ENCODE peak calls at places on chromosomes 5 and 9, in four cellular contexts. J is A549, G is pancreas, B is foreskin fibroblast. X is an unnamed sample.

GRCh38 chr5:36049949-36050348 is 16.7 kb downstream of the UGT3A2 start:
- DNase-seq in B (no peak), G (no peak), J (no peak), X (no peak)

GRCh38 chr9:129400971-129401622 is 219.8 kb downstream of the C9orf50 start:
- DNase-seq in J (no peak), B (no peak), G (no peak), X (no peak)

GRCh38 chr9:75096796-75097195 is 8.5 kb downstream of the OSTF1 start:
- DNase-seq in B (no peak), G (no peak), J (no peak), X (no peak)

GRCh38 chr5:160520609-160521391 is 99.1 kb downstream of the PTTG1 start:
- DNase-seq in J (no peak), G (no peak), B (no peak), X (no peak)

GRCh38 chr9:133054966-133055365 is 6.8 kb upstream of the CEL start:
- DNase-seq in G (peak), J (no peak), B (peak), X (no peak)

GRCh38 chr9:77946969-77947368 is 84.6 kb downstream of the GNAQ start:
- DNase-seq in J (no peak), G (peak), B (no peak), X (no peak)

GRCh38 chr5:149360262-149360661 is 2.4 kb downstream of the PCYOX1L start:
- DNase-seq in G (no peak), J (no peak), B (no peak), X (no peak)

GRCh38 chr9:99905833-99906402 is 536 bp upstream of the STX17 start:
- DNase-seq in J (no peak), B (peak), G (peak), X (no peak)

GRCh38 chr9:100669968-100670367 is 92.1 kb downstream of the CAVIN4 start:
- DNase-seq in G (no peak), B (no peak), J (no peak), X (no peak)

GRCh38 chr9:133873006-133873780 is 118.9 kb downstream of the VAV2 start:
- DNase-seq in B (peak), G (no peak), J (no peak), X (no peak)

GRCh38 chr5:3740546-3741371 is 145.1 kb downstream of the IRX1 start:
- DNase-seq in B (no peak), J (peak), G (no peak), X (no peak)

GRCh38 chr9:135525241-135526088 is 4.2 kb downstream of the LCN1 start:
- DNase-seq in J (no peak), G (no peak), B (no peak), X (peak)

GRCh38 chr9:109479822-109480221 is 18.3 kb downstream of the PTPN3 start:
- DNase-seq in G (no peak), B (no peak), J (no peak), X (no peak)

GRCh38 chr5:34498582-34498981 is 157.5 kb upstream of the RAI14 start:
- DNase-seq in B (no peak), G (no peak), J (no peak), X (no peak)

GRCh38 chr9:113274474-113275146 is 762 bp downstream of the CDC26 start:
- DNase-seq in B (peak), J (peak), G (no peak), X (no peak)

GRCh38 chr5:38607930-38608545 is 51.6 kb upstream of the LIFR start:
- DNase-seq in J (no peak), B (peak), G (peak), X (no peak)

GRCh38 chr9:129111762-129112151 is 542 bp downstream of the PTPA start:
- DNase-seq in J (peak), G (no peak), B (peak), X (no peak)

GRCh38 chr5:62143268-62144229 is 162.5 kb upstream of the KIF2A start:
- DNase-seq in J (peak), G (no peak), B (peak), X (no peak)

GRCh38 chr9:136381311-136381710 is 7.8 kb upstream of the CARD9 start:
- DNase-seq in J (no peak), G (no peak), B (no peak), X (no peak)

GRCh38 chr9:97635026-97635425 is 1.4 kb downstream of the NCBP1 start:
- DNase-seq in B (no peak), G (no peak), J (no peak), X (no peak)

GRCh38 chr9:131657456-131657855 is 82.4 kb downstream of the RAPGEF1 start:
- DNase-seq in J (no peak), B (no peak), G (no peak), X (no peak)

GRCh38 chr5:173282916-173283315 is 45.3 kb downstream of the STC2 start:
- DNase-seq in G (no peak), J (no peak), B (no peak), X (no peak)

GRCh38 chr5:91417219-91417618 is 34.1 kb upstream of the ARRDC3 start:
- DNase-seq in J (no peak), G (no peak), B (peak), X (no peak)

GRCh38 chr5:157528036-157528632 is 47.4 kb downstream of the ADAM19 start:
- DNase-seq in G (no peak), B (no peak), J (no peak), X (no peak)

GRCh38 chr9:69200071-69200470 is 26.0 kb downstream of the TJP2 start:
- DNase-seq in B (no peak), J (no peak), G (no peak), X (no peak)
- TF ChIP-seq CTCF in B (no peak), J (no peak), G (no peak), X (no peak)

GRCh38 chr5:96112123-96112670 is 150.5 kb upstream of the ELL2 start:
- DNase-seq in G (no peak), B (no peak), J (no peak), X (no peak)
- TF ChIP-seq CTCF in G (no peak), B (no peak), J (no peak), X (no peak)

GRCh38 chr5:66494437-66494836 is 101.8 kb upstream of the MAST4 start:
- DNase-seq in B (no peak), J (no peak), G (no peak), X (no peak)

GRCh38 chr5:66503203-66503789 is 92.9 kb upstream of the MAST4 start:
- DNase-seq in G (no peak), B (no peak), J (no peak), X (no peak)

GRCh38 chr5:66498791-66499207 is 97.4 kb upstream of the MAST4 start:
- DNase-seq in B (no peak), J (peak), G (no peak), X (no peak)
- TF ChIP-seq CTCF in B (no peak), J (no peak), G (no peak), X (no peak)

DNA sequence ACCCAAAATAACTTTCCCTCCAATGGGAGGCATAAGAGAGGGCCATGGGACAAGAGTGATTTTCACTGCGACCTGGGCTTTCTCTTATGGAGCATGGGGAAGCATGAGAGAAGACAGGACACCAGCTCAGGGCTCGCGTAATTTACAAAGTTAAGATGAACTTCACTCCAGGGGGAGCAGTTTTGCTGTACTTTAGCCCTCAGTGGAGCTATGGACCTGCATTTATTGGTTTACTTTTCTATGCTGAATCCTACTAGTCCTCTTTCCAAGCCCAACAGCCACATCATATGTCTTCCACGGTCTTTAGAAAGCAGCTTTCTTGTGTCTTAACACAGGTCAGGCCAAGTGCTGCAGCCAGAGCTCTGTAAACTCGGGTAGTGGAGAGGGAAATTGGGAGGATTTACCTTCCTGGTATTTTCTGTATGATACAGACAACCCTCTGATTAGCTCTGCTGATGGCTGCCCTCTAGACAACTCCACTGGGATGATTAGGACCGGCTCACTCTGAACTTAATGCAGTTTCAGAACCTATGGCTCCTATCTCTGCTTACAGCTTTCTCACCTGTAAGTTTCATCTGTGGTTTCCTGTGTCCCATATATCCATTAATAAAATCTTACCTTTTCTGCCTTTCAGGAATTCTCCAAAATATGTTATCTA is 581.0 kb upstream of the RORB start:
- DNase-seq in J (peak), G (no peak), B (no peak), X (no peak)
- TF ChIP-seq CTCF in J (no peak), G (no peak), B (no peak), X (peak)

DNA sequence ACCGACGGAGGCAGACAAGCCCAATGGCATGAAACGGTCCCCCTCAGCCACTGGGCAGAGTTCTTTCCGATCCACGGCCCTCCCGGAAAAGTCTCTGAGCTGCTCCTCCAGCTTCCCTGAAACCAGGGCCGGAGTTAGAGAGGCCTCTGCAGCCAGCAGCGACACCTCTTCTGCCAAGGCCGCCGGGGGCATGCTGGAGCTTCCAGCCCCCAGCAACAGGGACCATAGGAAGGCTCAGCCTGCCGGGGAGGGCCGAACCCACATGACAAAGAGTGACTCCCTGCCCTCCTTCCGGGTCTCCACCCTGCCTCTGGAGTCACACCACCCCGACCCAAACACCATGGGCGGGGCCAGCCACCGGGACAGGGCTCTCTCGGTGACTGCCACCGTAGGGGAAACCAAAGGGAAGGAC is 30.1 kb downstream of the CD180 start:
- DNase-seq in B (no peak), J (no peak), G (no peak), X (no peak)
- TF ChIP-seq CTCF in B (no peak), J (peak), G (no peak), X (no peak)

GRCh38 chr9:712643-713042 is 128.9 kb upstream of the DMRT1 start:
- DNase-seq in B (no peak), G (no peak), J (no peak), X (no peak)
- TF ChIP-seq CTCF in B (no peak), G (no peak), J (no peak), X (no peak)

GRCh38 chr5:158811350-158811749 is 288.4 kb downstream of the EBF1 start:
- DNase-seq in J (no peak), G (no peak), B (no peak), X (no peak)
- TF ChIP-seq CTCF in J (no peak), G (no peak), B (no peak), X (no peak)